ENCODE peak calls at places on chromosomes 13 and 19, in six cellular contexts. Q is testis; N is SJCRH30; J is CD8-positive, alpha-beta T cell; M is HCT116; X is heart left ventricle. S is an unnamed sample.

GRCh38 chr19:4182082-4182926 is at the start of the genes ANKRD24 and SIRT6:
- DNase-seq in J (peak), N (peak), Q (peak), X (peak), M (peak), S (peak)

GRCh38 chr13:48726711-48727110 is 73.0 kb downstream of the CYSLTR2 start:
- DNase-seq in Q (no peak), M (no peak), J (no peak), X (no peak), N (no peak), S (no peak)

GRCh38 chr19:869245-870177 is 10.0 kb downstream of the CFD start:
- DNase-seq in J (no peak), M (peak), Q (peak), N (no peak), X (peak), S (peak)

GRCh38 chr13:84571264-84571663 is 689.0 kb upstream of the SLITRK1 start:
- DNase-seq in M (no peak), X (no peak), Q (no peak), N (no peak), J (no peak), S (no peak)

GRCh38 chr19:13946414-13946813 is 5.9 kb upstream of the DCAF15 start:
- DNase-seq in N (no peak), M (no peak), X (no peak), J (no peak), Q (no peak), S (no peak)

GRCh38 chr13:114152831-114153371 is 20.5 kb upstream of the RASA3 start:
- DNase-seq in Q (no peak), M (no peak), J (no peak), N (no peak), X (no peak), S (no peak)

GRCh38 chr13:76600086-76600485 is 286.1 kb downstream of the KCTD12 start:
- DNase-seq in M (no peak), X (no peak), N (no peak), J (no peak), Q (peak), S (no peak)

GRCh38 chr19:13463296-13463695 is 43.0 kb downstream of the CACNA1A start:
- DNase-seq in X (no peak), J (no peak), M (no peak), N (peak), Q (peak), S (no peak)

GRCh38 chr13:85616275-85616674 is 182.9 kb downstream of the SLITRK6 start:
- DNase-seq in N (no peak), J (no peak), X (no peak), M (no peak), Q (no peak), S (no peak)

GRCh38 chr19:4939466-4939865 is 29.4 kb upstream of the KDM4B start:
- DNase-seq in J (no peak), M (no peak), X (no peak), Q (no peak), N (no peak), S (no peak)

GRCh38 chr13:32001769-32002168 is 29.8 kb upstream of the FRY start:
- DNase-seq in M (no peak), X (no peak), Q (no peak), N (no peak), J (no peak), S (no peak)

GRCh38 chr13:91046715-91047327 is 300.7 kb upstream of the MIR17HG start:
- DNase-seq in Q (peak), N (no peak), X (no peak), M (no peak), J (no peak), S (no peak)

GRCh38 chr13:21735621-21736401 is 64.9 kb downstream of the FGF9 start:
- DNase-seq in Q (peak), X (no peak), J (no peak), M (no peak), N (no peak), S (peak)

GRCh38 chr19:41984961-41985360 is 9.1 kb downstream of the ATP1A3 start:
- DNase-seq in X (no peak), J (no peak), M (no peak), Q (no peak), N (no peak), S (no peak)

GRCh38 chr13:50467156-50467814 is 376.2 kb downstream of the DLEU7 start:
- DNase-seq in X (no peak), Q (no peak), M (no peak), N (no peak), J (no peak), S (no peak)

GRCh38 chr13:48222358-48223015 is 10.5 kb upstream of the ITM2B start:
- DNase-seq in N (no peak), J (no peak), M (no peak), X (peak), Q (no peak), S (peak)

GRCh38 chr19:57025491-57025890 is 94.3 kb upstream of the USP29 start:
- DNase-seq in M (no peak), J (no peak), N (no peak), Q (no peak), X (no peak), S (no peak)

GRCh38 chr19:51138549-51138979 is 3.5 kb upstream of the SIGLEC7 start:
- DNase-seq in M (no peak), N (no peak), X (no peak), Q (no peak), J (no peak), S (peak)

GRCh38 chr19:51137812-51138425 is 4.2 kb upstream of the SIGLEC7 start:
- DNase-seq in N (no peak), X (no peak), M (no peak), Q (no peak), J (no peak), S (no peak)

GRCh38 chr19:51136333-51136732 is 5.8 kb upstream of the SIGLEC7 start:
- DNase-seq in J (no peak), X (no peak), Q (no peak), N (no peak), M (no peak), S (no peak)

GRCh38 chr19:51135004-51135403 is 7.1 kb upstream of the SIGLEC7 start:
- DNase-seq in J (no peak), N (no peak), X (no peak), M (no peak), Q (no peak), S (no peak)

GRCh38 chr19:51136891-51137551 is 5.1 kb upstream of the SIGLEC7 start:
- DNase-seq in N (no peak), M (no peak), X (no peak), Q (no peak), J (no peak), S (no peak)
- H3K4me3 ChIP-seq in N (no peak), M (no peak), X (no peak), Q (no peak), J (no peak), S (no peak)

GRCh38 chr13:108779308-108779707 is 149.9 kb downstream of the MYO16 start:
- DNase-seq in N (no peak), X (no peak), M (no peak), J (no peak), Q (no peak), S (no peak)

GRCh38 chr13:108780706-108781105 is 151.3 kb downstream of the MYO16 start:
- DNase-seq in Q (no peak), M (no peak), X (no peak), J (no peak), N (no peak), S (no peak)

GRCh38 chr13:108776650-108777049 is 147.2 kb downstream of the MYO16 start:
- DNase-seq in X (no peak), Q (no peak), M (no peak), J (no peak), N (no peak), S (no peak)

DNA sequence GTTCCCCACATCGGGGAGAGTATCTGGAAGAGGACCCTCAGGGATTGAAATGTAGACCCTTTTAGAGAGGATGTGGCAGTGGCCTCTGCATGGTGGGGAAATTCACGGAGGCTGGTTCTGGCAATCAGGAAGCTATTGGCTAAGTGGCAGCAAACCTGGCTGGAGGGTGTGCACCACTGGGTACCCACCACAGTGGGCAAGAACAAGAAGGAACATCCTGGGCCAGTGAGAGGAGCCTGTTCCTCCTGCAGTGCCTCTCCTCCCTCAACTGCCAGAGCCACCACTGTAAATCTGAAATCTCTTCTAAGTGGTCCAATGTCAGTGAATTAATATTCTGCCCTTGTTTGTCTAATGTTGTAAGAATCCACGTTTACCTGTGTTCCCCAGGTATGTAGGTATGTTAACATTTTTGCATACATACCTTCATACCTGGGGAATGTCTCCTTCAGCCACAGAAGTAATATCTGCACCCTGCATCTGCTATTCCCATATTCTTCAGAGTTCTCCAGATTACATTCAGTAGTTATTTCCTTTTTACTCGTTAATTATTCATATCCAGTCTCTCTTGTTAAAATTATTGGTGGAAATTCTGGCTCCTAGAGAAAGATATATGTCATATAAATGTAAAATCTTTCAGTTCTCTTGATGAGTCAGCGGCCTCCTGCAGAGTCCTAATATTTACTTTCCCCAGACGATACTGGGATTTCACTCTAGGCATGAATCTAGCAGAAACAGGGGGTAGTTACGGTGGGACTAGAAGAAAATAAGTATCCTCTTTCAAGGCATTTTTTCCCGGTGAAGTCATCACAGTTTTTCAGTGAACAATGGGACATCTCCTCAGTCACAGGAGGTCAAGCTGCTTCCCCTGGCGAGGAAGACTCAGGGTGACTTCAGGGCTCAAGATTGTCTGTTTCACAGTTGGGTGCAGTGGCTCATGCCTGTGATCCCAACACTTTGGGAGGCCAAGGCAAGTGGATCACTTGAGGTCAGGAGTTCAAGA is 148.3 kb downstream of the MYO16 start:
- DNase-seq in J (no peak), M (peak), Q (no peak), X (no peak), N (peak), S (no peak)
- H3K27ac ChIP-seq in J (no peak), M (peak), Q (no peak), X (no peak), N (no peak), S (no peak)

GRCh38 chr13:36130168-36130541 is 1.0 kb downstream of the DCLK1 start:
- DNase-seq in Q (no peak), M (no peak), N (no peak), X (no peak), J (no peak), S (no peak)
- H3K4me3 ChIP-seq in Q (peak), M (no peak), N (peak), X (peak), J (no peak), S (peak)

GRCh38 chr13:113078895-113079720 is 26.5 kb upstream of the F7 start:
- DNase-seq in M (no peak), Q (no peak), X (peak), N (no peak), J (no peak), S (no peak)
- H3K27ac ChIP-seq in M (no peak), Q (no peak), X (no peak), N (no peak), J (no peak), S (no peak)

GRCh38 chr19:6475321-6476108 is 6.1 kb downstream of the DENND1C start:
- DNase-seq in J (no peak), Q (no peak), M (no peak), N (no peak), X (no peak), S (no peak)
- H3K4me3 ChIP-seq in J (no peak), Q (peak), M (no peak), N (no peak), X (no peak), S (peak)